ENCODE peak calls at places on chromosomes 5 and 9, in nine cellular contexts. Z is uterus, N is transverse colon, M is A673, U is aorta, W is left ventricle myocardium inferior, A is neural progenitor cell, E is kidney, T is H7. K is an unnamed sample.

GRCh38 chr5:80835128-80835527 is 125.0 kb upstream of the RASGRF2 start:
- DNase-seq in Z (no peak), N (no peak), M (no peak), U (no peak), W (no peak), A (no peak), E (no peak), T (no peak), K (no peak)

GRCh38 chr5:78888580-78889187 is 96.4 kb downstream of the ARSB start:
- DNase-seq in Z (peak; percentile 43), N (no peak), M (no peak), U (peak; percentile 53), W (peak; percentile 58), A (no peak), E (peak; percentile 74), T (no peak), K (no peak)

GRCh38 chr5:5456858-5457257 is 34.4 kb downstream of the ICE1 start:
- DNase-seq in Z (no peak), N (no peak), M (no peak), U (no peak), W (no peak), A (no peak), E (no peak), T (no peak), K (no peak)

GRCh38 chr9:115204827-115205506 is 87.0 kb upstream of the TNC start:
- DNase-seq in Z (no peak), N (no peak), M (no peak), U (no peak), W (no peak), A (no peak), E (no peak), T (no peak), K (no peak)

GRCh38 chr9:108463927-108464606 is 391.7 kb downstream of the ACTL7B start:
- DNase-seq in Z (no peak), N (peak; percentile 42), M (no peak), U (peak; percentile 50), W (no peak), A (no peak), E (no peak), T (no peak), K (no peak)

GRCh38 chr9:69433426-69433825 is 108.4 kb downstream of the ENTREP1 start:
- DNase-seq in Z (no peak), N (no peak), M (no peak), U (no peak), W (no peak), A (no peak), E (no peak), T (no peak), K (no peak)

GRCh38 chr9:74800226-74800625 is 87.5 kb downstream of the TRPM6 start:
- DNase-seq in Z (no peak), N (no peak), M (no peak), U (no peak), W (no peak), A (peak; percentile 2), E (no peak), T (no peak), K (no peak)

GRCh38 chr5:25550793-25551192 is 906.0 kb upstream of the CDH10 start:
- DNase-seq in Z (no peak), N (no peak), M (no peak), U (no peak), W (no peak), A (no peak), E (no peak), T (no peak), K (no peak)

GRCh38 chr5:178293400-178293799 is 60.8 kb upstream of the PHYKPL start:
- DNase-seq in Z (no peak), N (no peak), M (no peak), U (peak; percentile 33), W (no peak), A (no peak), E (peak; percentile 70), T (no peak), K (no peak)

DNA sequence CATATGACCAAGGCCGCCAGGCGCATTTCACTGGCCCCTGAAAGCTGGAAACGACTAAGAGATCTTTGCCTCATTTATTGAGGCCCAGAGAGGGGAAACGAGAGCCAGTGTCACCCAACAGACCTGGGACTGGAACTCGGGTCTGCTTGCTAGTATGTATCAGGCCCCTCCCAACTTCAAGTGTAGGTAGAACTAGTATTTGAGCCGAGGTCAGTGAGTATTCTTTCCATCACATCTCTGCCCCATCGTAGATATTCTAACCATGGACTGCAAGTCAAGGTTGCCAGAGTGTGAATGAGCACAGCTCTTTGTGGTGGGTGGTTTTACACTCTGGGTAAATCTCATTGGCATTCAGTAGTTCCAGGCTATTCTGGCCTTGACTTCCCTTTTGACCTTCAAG is 42.2 kb downstream of the GPR107 start:
- DNase-seq in Z (no peak), N (no peak), M (no peak), U (no peak), W (no peak), A (no peak), E (no peak), T (no peak), K (no peak)
- H3K36me3 ChIP-seq in Z (no peaks in the 10 kb centered on the region), N (peaks cover 39% of the 10 kb centered on the region), M (peaks cover 36% of the 10 kb centered on the region), U (no peaks in the 10 kb centered on the region), W (peaks cover 64% of the 10 kb centered on the region), A (peaks cover 9% of the 10 kb centered on the region), E (peaks cover 10% of the 10 kb centered on the region), T (peaks cover 15% of the 10 kb centered on the region), K (peaks cover 18% of the 10 kb centered on the region)

GRCh38 chr9:137748311-137748710 is 129.3 kb upstream of the CACNA1B start:
- DNase-seq in Z (no peak), N (no peak), M (no peak), U (no peak), W (no peak), A (no peak), E (peak; percentile 71), T (no peak), K (no peak)
- H3K36me3 ChIP-seq in Z (no peaks in the 10 kb centered on the region), N (peaks cover 20% of the 10 kb centered on the region), M (peaks cover 24% of the 10 kb centered on the region), U (no peaks in the 10 kb centered on the region), W (peaks cover 63% of the 10 kb centered on the region), A (peaks cover 7% of the 10 kb centered on the region), E (peaks cover 7% of the 10 kb centered on the region), T (peaks cover 18% of the 10 kb centered on the region), K (peaks cover 6% of the 10 kb centered on the region)

DNA sequence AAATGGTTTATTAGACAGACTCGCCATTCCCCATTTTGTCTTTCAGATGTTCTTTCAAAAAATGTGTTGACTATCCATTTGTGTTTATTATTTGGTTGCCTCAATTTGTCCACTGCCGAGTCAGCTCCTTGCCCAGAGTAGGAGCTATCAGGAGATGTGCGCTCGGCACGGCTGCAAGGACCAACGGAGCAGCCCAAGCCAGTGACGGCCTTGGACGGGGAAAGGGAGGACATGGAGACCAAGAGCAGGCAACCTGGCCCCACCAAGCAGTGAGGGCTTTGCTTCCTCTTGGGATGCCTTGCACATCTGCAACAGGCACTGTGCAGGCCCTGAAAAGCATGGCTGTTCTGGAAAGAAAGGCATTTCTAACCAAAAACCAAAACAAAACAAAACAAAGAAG is 69.8 kb downstream of the DEPDC1B start:
- DNase-seq in Z (no peak), N (no peak), M (no peak), U (no peak), W (no peak), A (no peak), E (no peak), T (no peak), K (no peak)
- H3K36me3 ChIP-seq in Z (no peaks in the 10 kb centered on the region), N (no peaks in the 10 kb centered on the region), M (peaks cover 8% of the 10 kb centered on the region), U (no peaks in the 10 kb centered on the region), W (no peaks in the 10 kb centered on the region), A (peaks cover 21% of the 10 kb centered on the region), E (no peaks in the 10 kb centered on the region), T (peaks cover 3% of the 10 kb centered on the region), K (no peaks in the 10 kb centered on the region)

GRCh38 chr5:109467058-109467457 is 57.3 kb upstream of the PJA2 start:
- DNase-seq in Z (no peak), N (no peak), M (no peak), U (no peak), W (no peak), A (no peak), E (no peak), T (no peak), K (no peak)
- H3K36me3 ChIP-seq in Z (no peaks in the 10 kb centered on the region), N (no peaks in the 10 kb centered on the region), M (no peaks in the 10 kb centered on the region), U (no peaks in the 10 kb centered on the region), W (no peaks in the 10 kb centered on the region), A (no peaks in the 10 kb centered on the region), E (no peaks in the 10 kb centered on the region), T (no peaks in the 10 kb centered on the region), K (no peaks in the 10 kb centered on the region)

GRCh38 chr9:37497320-37497719 is 11.6 kb downstream of the POLR1E start:
- DNase-seq in Z (no peak), N (no peak), M (no peak), U (no peak), W (no peak), A (no peak), E (no peak), T (no peak), K (no peak)

GRCh38 chr9:37491939-37492338 is 6.2 kb downstream of the POLR1E start:
- DNase-seq in Z (no peak), N (no peak), M (no peak), U (no peak), W (no peak), A (no peak), E (no peak), T (no peak), K (no peak)

GRCh38 chr9:37498457-37498856 is 12.7 kb downstream of the POLR1E start:
- DNase-seq in Z (no peak), N (no peak), M (no peak), U (no peak), W (no peak), A (no peak), E (no peak), T (no peak), K (no peak)

GRCh38 chr9:37496020-37496419 is 10.3 kb downstream of the POLR1E start:
- DNase-seq in Z (no peak), N (no peak), M (no peak), U (no peak), W (no peak), A (no peak), E (no peak), T (no peak), K (no peak)

DNA sequence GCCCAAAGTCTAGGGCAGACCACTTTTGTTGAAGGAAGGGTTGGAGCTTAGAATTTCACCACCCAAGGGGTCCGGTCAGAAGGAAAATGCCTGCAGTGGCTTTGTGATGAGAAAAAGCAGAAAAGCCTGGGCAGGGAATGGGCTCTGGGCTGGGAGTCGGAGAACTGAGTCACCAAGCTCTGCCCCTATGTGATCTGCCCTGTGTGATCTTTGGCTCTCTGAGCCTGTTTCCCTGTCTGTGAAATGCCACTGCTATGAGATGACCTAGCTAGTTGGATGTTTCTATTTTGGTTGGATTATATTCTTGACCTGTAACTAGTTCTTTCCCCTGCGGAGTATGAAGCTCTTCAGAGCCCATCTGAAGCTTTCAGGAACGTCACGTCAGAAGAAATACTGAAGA is 9.8 kb downstream of the POLR1E start:
- DNase-seq in Z (no peak), N (no peak), M (no peak), U (no peak), W (no peak), A (no peak), E (no peak), T (no peak), K (no peak)
- H3K36me3 ChIP-seq in Z (no peaks in the 10 kb centered on the region), N (peaks cover 34% of the 10 kb centered on the region), M (peaks cover 81% of the 10 kb centered on the region), U (peaks cover 4% of the 10 kb centered on the region), W (peaks cover 91% of the 10 kb centered on the region), A (no peaks in the 10 kb centered on the region), E (peaks cover 30% of the 10 kb centered on the region), T (peaks cover 56% of the 10 kb centered on the region), K (peaks cover 49% of the 10 kb centered on the region)

DNA sequence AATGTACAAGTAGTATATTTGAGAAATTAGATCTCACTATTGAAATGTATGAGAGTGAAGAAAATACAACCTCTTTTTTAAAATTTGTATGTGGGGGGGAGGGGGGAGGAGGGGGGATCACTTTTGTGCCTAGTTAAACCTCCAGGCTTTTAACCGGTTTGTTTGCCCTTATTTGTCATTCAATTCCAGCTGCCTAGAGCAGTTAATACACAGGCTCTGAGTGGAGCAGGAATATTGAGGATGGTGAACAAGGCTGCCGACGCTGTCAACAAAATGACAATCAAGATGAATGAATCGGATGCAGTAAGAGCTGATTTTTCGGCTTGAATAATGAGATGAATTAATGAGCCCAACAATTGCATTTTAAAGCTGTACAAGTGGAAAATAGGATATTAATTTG is 28.7 kb upstream of the SNX24 start:
- DNase-seq in Z (no peak), N (no peak), M (no peak), U (no peak), W (no peak), A (peak; percentile 22), E (no peak), T (peak; percentile 31), K (no peak)
- H3K36me3 ChIP-seq in Z (no peaks in the 10 kb centered on the region), N (peaks cover 49% of the 10 kb centered on the region), M (peaks cover 3% of the 10 kb centered on the region), U (no peaks in the 10 kb centered on the region), W (peaks cover 40% of the 10 kb centered on the region), A (peaks cover 19% of the 10 kb centered on the region), E (peaks cover 3% of the 10 kb centered on the region), T (peaks cover 2% of the 10 kb centered on the region), K (peaks cover 2% of the 10 kb centered on the region)